ENCODE peak calls at places on chromosome 6, in ten cellular contexts. O, H, D, Y, E, S, C, J, L and A are unnamed samples.

GRCh38 chr6:45541934-45542333 is 164.2 kb upstream of the SUPT3H start:
- DNase-seq in S (no peak), E (no peak), J (no peak), D (no peak), Y (no peak), H (no peak), L (no peak), C (no peak), O (no peak), A (no peak)

GRCh38 chr6:36610576-36611336 is 16.6 kb downstream of the SRSF3 start:
- DNase-seq in E (no peak), O (no peak), C (no peak), Y (no peak), D (no peak), J (no peak), S (no peak), H (peak; percentile 2), L (no peak), A (no peak)

GRCh38 chr6:162704001-162704400 is 23.6 kb downstream of the PRKN start:
- DNase-seq in Y (no peak), O (no peak), H (no peak), J (no peak), L (no peak), D (no peak), C (no peak), S (no peak), E (no peak), A (no peak)

GRCh38 chr6:107118976-107119375 is 3.7 kb upstream of the BEND3 start:
- DNase-seq in L (peak; percentile 25), C (no peak), E (no peak), Y (no peak), S (no peak), J (no peak), H (no peak), O (no peak), D (no peak), A (no peak)

GRCh38 chr6:35293681-35294080 is 3.9 kb upstream of the DEF6 start:
- DNase-seq in S (no peak), O (no peak), E (no peak), Y (no peak), L (no peak), D (no peak), J (no peak), H (no peak), C (no peak), A (no peak)

GRCh38 chr6:39301606-39302005 is 12.6 kb downstream of the KCNK17 start:
- DNase-seq in E (no peak), C (no peak), H (peak; percentile 83), S (peak; percentile 88), J (no peak), O (no peak), L (no peak), D (no peak), Y (no peak), A (peak; percentile 87)

GRCh38 chr6:158536084-158536890 is 23.6 kb upstream of the TMEM181 start:
- DNase-seq in E (no peak), H (peak; percentile 87), Y (peak; percentile 26), S (peak; percentile 85), J (peak; percentile 11), L (peak; percentile 78), D (no peak), O (peak; percentile 85), C (peak; percentile 72), A (peak; percentile 89)

GRCh38 chr6:56914791-56915658 is 39.9 kb upstream of the BEND6 start:
- DNase-seq in O (no peak), C (no peak), E (peak; percentile 84), L (no peak), H (no peak), J (peak; percentile 71), S (no peak), D (no peak), Y (peak; percentile 89), A (no peak)

GRCh38 chr6:170091000-170091638 is 199.8 kb downstream of the DLL1 start:
- DNase-seq in L (no peak), O (no peak), S (no peak), C (no peak), E (no peak), J (no peak), D (no peak), H (peak; percentile 2), Y (no peak), A (no peak)

GRCh38 chr6:14927398-14927797 is 318.5 kb upstream of the JARID2 start:
- DNase-seq in H (no peak), J (no peak), C (no peak), D (no peak), Y (no peak), S (no peak), L (no peak), O (no peak), E (no peak), A (no peak)

GRCh38 chr6:132354517-132355167 is 46.6 kb downstream of the MOXD1 start:
- DNase-seq in O (no peak), L (no peak), Y (no peak), E (no peak), S (no peak), J (no peak), C (peak; percentile 19), H (peak; percentile 11), D (no peak), A (no peak)

GRCh38 chr6:72218125-72218524 is 331.8 kb downstream of the RIMS1 start:
- DNase-seq in D (no peak), L (peak; percentile 1), C (no peak), J (no peak), H (peak; percentile 75), E (peak; percentile 22), S (peak; percentile 84), O (no peak), Y (peak; percentile 82), A (peak; percentile 66)